ENCODE peak calls at places on chromosomes 16 and 17, in ten cellular contexts. One of them, this sample, is unnamed.

GRCh38 chr17:75856062-75856681 is 1.0 kb upstream of the WBP2 start:
- DNase-seq in LHCN-M2: no peak
- DNase-seq in uterus: no peak
- DNase-seq in NCI-H1436: no peak
- DNase-seq in AG08396: no peak
- DNase-seq in NCI-H526 treated with DMSO at 0.1 percent for 48 hours: no peak
- DNase-seq in astrocyte of the spinal cord: no peak
- DNase-seq in heart left ventricle: no peak
- DNase-seq in activated CD4-positive, alpha-beta memory T cell treated with anti-CD3 and anti-CD28 coated beads, Interleukin-2, amount 10 ng/mL, durations not matched to agents 7 days and 5 days: peak
- DNase-seq in lung microvascular endothelial cell: peak
- DNase-seq in this sample: no peak

GRCh38 chr16:66619534-66620418 is 15.3 kb downstream of the CMTM3 start:
- DNase-seq in activated CD4-positive, alpha-beta memory T cell treated with anti-CD3 and anti-CD28 coated beads, Interleukin-2, amount 10 ng/mL, durations not matched to agents 7 days and 5 days: no peak
- DNase-seq in heart left ventricle: no peak
- DNase-seq in LHCN-M2: peak
- DNase-seq in lung microvascular endothelial cell: no peak
- DNase-seq in NCI-H526 treated with DMSO at 0.1 percent for 48 hours: no peak
- DNase-seq in uterus: no peak
- DNase-seq in NCI-H1436: no peak
- DNase-seq in AG08396: no peak
- DNase-seq in astrocyte of the spinal cord: peak
- DNase-seq in this sample: no peak

GRCh38 chr17:37299257-37299985 is 76.4 kb upstream of the C17orf78 start:
- DNase-seq in astrocyte of the spinal cord: peak
- DNase-seq in LHCN-M2: no peak
- DNase-seq in lung microvascular endothelial cell: no peak
- DNase-seq in NCI-H526 treated with DMSO at 0.1 percent for 48 hours: no peak
- DNase-seq in heart left ventricle: no peak
- DNase-seq in uterus: no peak
- DNase-seq in activated CD4-positive, alpha-beta memory T cell treated with anti-CD3 and anti-CD28 coated beads, Interleukin-2, amount 10 ng/mL, durations not matched to agents 7 days and 5 days: no peak
- DNase-seq in NCI-H1436: peak
- DNase-seq in AG08396: no peak
- DNase-seq in this sample: peak

GRCh38 chr16:85649411-85649977 is 36.4 kb downstream of the GSE1 start:
- DNase-seq in astrocyte of the spinal cord: no peak
- DNase-seq in LHCN-M2: no peak
- DNase-seq in AG08396: no peak
- DNase-seq in NCI-H526 treated with DMSO at 0.1 percent for 48 hours: peak
- DNase-seq in heart left ventricle: no peak
- DNase-seq in activated CD4-positive, alpha-beta memory T cell treated with anti-CD3 and anti-CD28 coated beads, Interleukin-2, amount 10 ng/mL, durations not matched to agents 7 days and 5 days: no peak
- DNase-seq in NCI-H1436: peak
- DNase-seq in uterus: no peak
- DNase-seq in lung microvascular endothelial cell: no peak
- DNase-seq in this sample: peak

GRCh38 chr16:49621240-49622083 is 234.4 kb downstream of the ZNF423 start:
- DNase-seq in lung microvascular endothelial cell: no peak
- DNase-seq in LHCN-M2: no peak
- DNase-seq in activated CD4-positive, alpha-beta memory T cell treated with anti-CD3 and anti-CD28 coated beads, Interleukin-2, amount 10 ng/mL, durations not matched to agents 7 days and 5 days: no peak
- DNase-seq in uterus: peak
- DNase-seq in NCI-H1436: no peak
- DNase-seq in AG08396: no peak
- DNase-seq in heart left ventricle: no peak
- DNase-seq in astrocyte of the spinal cord: peak
- DNase-seq in NCI-H526 treated with DMSO at 0.1 percent for 48 hours: no peak
- DNase-seq in this sample: no peak

GRCh38 chr16:16938980-16939379 is 531.8 kb downstream of the XYLT1 start:
- DNase-seq in activated CD4-positive, alpha-beta memory T cell treated with anti-CD3 and anti-CD28 coated beads, Interleukin-2, amount 10 ng/mL, durations not matched to agents 7 days and 5 days: no peak
- DNase-seq in LHCN-M2: no peak
- DNase-seq in NCI-H1436: no peak
- DNase-seq in NCI-H526 treated with DMSO at 0.1 percent for 48 hours: no peak
- DNase-seq in lung microvascular endothelial cell: no peak
- DNase-seq in heart left ventricle: no peak
- DNase-seq in uterus: no peak
- DNase-seq in astrocyte of the spinal cord: no peak
- DNase-seq in AG08396: no peak
- DNase-seq in this sample: no peak

GRCh38 chr16:58494981-58495860 is 4.7 kb upstream of the NDRG4 start:
- DNase-seq in NCI-H1436: peak
- DNase-seq in uterus: peak
- DNase-seq in heart left ventricle: no peak
- DNase-seq in lung microvascular endothelial cell: peak
- DNase-seq in AG08396: peak
- DNase-seq in astrocyte of the spinal cord: peak
- DNase-seq in NCI-H526 treated with DMSO at 0.1 percent for 48 hours: peak
- DNase-seq in activated CD4-positive, alpha-beta memory T cell treated with anti-CD3 and anti-CD28 coated beads, Interleukin-2, amount 10 ng/mL, durations not matched to agents 7 days and 5 days: peak
- DNase-seq in LHCN-M2: peak
- DNase-seq in this sample: peak

GRCh38 chr17:40915199-40915661 is 22.2 kb downstream of the KRT23 start:
- DNase-seq in astrocyte of the spinal cord: peak
- DNase-seq in uterus: no peak
- DNase-seq in NCI-H1436: no peak
- DNase-seq in lung microvascular endothelial cell: no peak
- DNase-seq in activated CD4-positive, alpha-beta memory T cell treated with anti-CD3 and anti-CD28 coated beads, Interleukin-2, amount 10 ng/mL, durations not matched to agents 7 days and 5 days: no peak
- DNase-seq in NCI-H526 treated with DMSO at 0.1 percent for 48 hours: no peak
- DNase-seq in heart left ventricle: no peak
- DNase-seq in LHCN-M2: peak
- DNase-seq in AG08396: peak
- DNase-seq in this sample: no peak

GRCh38 chr17:44222112-44222869 is 2.8 kb upstream of the UBTF start:
- DNase-seq in AG08396: peak
- DNase-seq in activated CD4-positive, alpha-beta memory T cell treated with anti-CD3 and anti-CD28 coated beads, Interleukin-2, amount 10 ng/mL, durations not matched to agents 7 days and 5 days: peak
- DNase-seq in astrocyte of the spinal cord: peak
- DNase-seq in LHCN-M2: peak
- DNase-seq in uterus: peak
- DNase-seq in NCI-H1436: peak
- DNase-seq in heart left ventricle: peak
- DNase-seq in lung microvascular endothelial cell: peak
- DNase-seq in NCI-H526 treated with DMSO at 0.1 percent for 48 hours: peak
- DNase-seq in this sample: peak

GRCh38 chr17:2137342-2138098 is 82.6 kb downstream of the HIC1 start:
- DNase-seq in lung microvascular endothelial cell: no peak
- DNase-seq in astrocyte of the spinal cord: peak
- DNase-seq in AG08396: peak
- DNase-seq in heart left ventricle: no peak
- DNase-seq in NCI-H1436: no peak
- DNase-seq in activated CD4-positive, alpha-beta memory T cell treated with anti-CD3 and anti-CD28 coated beads, Interleukin-2, amount 10 ng/mL, durations not matched to agents 7 days and 5 days: no peak
- DNase-seq in LHCN-M2: peak
- DNase-seq in uterus: peak
- DNase-seq in NCI-H526 treated with DMSO at 0.1 percent for 48 hours: no peak
- DNase-seq in this sample: no peak

GRCh38 chr16:31467151-31467550 is 4.8 kb upstream of the TGFB1I1 start:
- DNase-seq in heart left ventricle: no peak
- DNase-seq in NCI-H1436: no peak
- DNase-seq in NCI-H526 treated with DMSO at 0.1 percent for 48 hours: no peak
- DNase-seq in activated CD4-positive, alpha-beta memory T cell treated with anti-CD3 and anti-CD28 coated beads, Interleukin-2, amount 10 ng/mL, durations not matched to agents 7 days and 5 days: no peak
- DNase-seq in lung microvascular endothelial cell: no peak
- DNase-seq in uterus: no peak
- DNase-seq in AG08396: no peak
- DNase-seq in LHCN-M2: peak
- DNase-seq in astrocyte of the spinal cord: no peak
- DNase-seq in this sample: no peak

GRCh38 chr16:71337631-71338030 is 20.9 kb upstream of the CALB2 start:
- DNase-seq in NCI-H1436: no peak
- DNase-seq in astrocyte of the spinal cord: no peak
- DNase-seq in activated CD4-positive, alpha-beta memory T cell treated with anti-CD3 and anti-CD28 coated beads, Interleukin-2, amount 10 ng/mL, durations not matched to agents 7 days and 5 days: no peak
- DNase-seq in heart left ventricle: no peak
- DNase-seq in lung microvascular endothelial cell: no peak
- DNase-seq in NCI-H526 treated with DMSO at 0.1 percent for 48 hours: no peak
- DNase-seq in LHCN-M2: no peak
- DNase-seq in AG08396: no peak
- DNase-seq in uterus: no peak
- DNase-seq in this sample: no peak

GRCh38 chr17:50919321-50920040 is 53.3 kb upstream of the TOB1 start:
- DNase-seq in lung microvascular endothelial cell: peak
- DNase-seq in heart left ventricle: peak
- DNase-seq in astrocyte of the spinal cord: peak
- DNase-seq in NCI-H1436: peak
- DNase-seq in activated CD4-positive, alpha-beta memory T cell treated with anti-CD3 and anti-CD28 coated beads, Interleukin-2, amount 10 ng/mL, durations not matched to agents 7 days and 5 days: peak
- DNase-seq in AG08396: peak
- DNase-seq in NCI-H526 treated with DMSO at 0.1 percent for 48 hours: peak
- DNase-seq in LHCN-M2: peak
- DNase-seq in uterus: peak
- DNase-seq in this sample: peak

GRCh38 chr17:8140058-8140412 is 12.2 kb downstream of the PER1 start:
- DNase-seq in uterus: peak
- DNase-seq in activated CD4-positive, alpha-beta memory T cell treated with anti-CD3 and anti-CD28 coated beads, Interleukin-2, amount 10 ng/mL, durations not matched to agents 7 days and 5 days: no peak
- DNase-seq in NCI-H1436: no peak
- DNase-seq in astrocyte of the spinal cord: no peak
- DNase-seq in heart left ventricle: no peak
- DNase-seq in LHCN-M2: no peak
- DNase-seq in NCI-H526 treated with DMSO at 0.1 percent for 48 hours: no peak
- DNase-seq in lung microvascular endothelial cell: no peak
- DNase-seq in AG08396: no peak
- DNase-seq in this sample: no peak

GRCh38 chr17:80981062-80981902 is 10.4 kb upstream of the CHMP6 start:
- DNase-seq in activated CD4-positive, alpha-beta memory T cell treated with anti-CD3 and anti-CD28 coated beads, Interleukin-2, amount 10 ng/mL, durations not matched to agents 7 days and 5 days: peak
- DNase-seq in lung microvascular endothelial cell: peak
- DNase-seq in uterus: no peak
- DNase-seq in astrocyte of the spinal cord: no peak
- DNase-seq in AG08396: peak
- DNase-seq in NCI-H1436: no peak
- DNase-seq in NCI-H526 treated with DMSO at 0.1 percent for 48 hours: no peak
- DNase-seq in LHCN-M2: no peak
- DNase-seq in heart left ventricle: peak
- DNase-seq in this sample: no peak

GRCh38 chr17:44798352-44798751 is 31.7 kb downstream of the GJC1 start:
- DNase-seq in AG08396: no peak
- DNase-seq in LHCN-M2: no peak
- DNase-seq in activated CD4-positive, alpha-beta memory T cell treated with anti-CD3 and anti-CD28 coated beads, Interleukin-2, amount 10 ng/mL, durations not matched to agents 7 days and 5 days: no peak
- DNase-seq in NCI-H1436: no peak
- DNase-seq in heart left ventricle: no peak
- DNase-seq in lung microvascular endothelial cell: no peak
- DNase-seq in uterus: no peak
- DNase-seq in NCI-H526 treated with DMSO at 0.1 percent for 48 hours: no peak
- DNase-seq in astrocyte of the spinal cord: no peak
- DNase-seq in this sample: no peak

GRCh38 chr17:66281671-66282369 is 20.6 kb upstream of the PRKCA start:
- DNase-seq in heart left ventricle: no peak
- DNase-seq in NCI-H526 treated with DMSO at 0.1 percent for 48 hours: no peak
- DNase-seq in AG08396: no peak
- DNase-seq in uterus: no peak
- DNase-seq in activated CD4-positive, alpha-beta memory T cell treated with anti-CD3 and anti-CD28 coated beads, Interleukin-2, amount 10 ng/mL, durations not matched to agents 7 days and 5 days: no peak
- DNase-seq in lung microvascular endothelial cell: no peak
- DNase-seq in LHCN-M2: no peak
- DNase-seq in NCI-H1436: no peak
- DNase-seq in astrocyte of the spinal cord: no peak
- DNase-seq in this sample: no peak

GRCh38 chr17:17628388-17629008 is 37.0 kb upstream of the PEMT start:
- DNase-seq in activated CD4-positive, alpha-beta memory T cell treated with anti-CD3 and anti-CD28 coated beads, Interleukin-2, amount 10 ng/mL, durations not matched to agents 7 days and 5 days: peak
- DNase-seq in AG08396: no peak
- DNase-seq in NCI-H1436: no peak
- DNase-seq in LHCN-M2: no peak
- DNase-seq in heart left ventricle: no peak
- DNase-seq in uterus: no peak
- DNase-seq in lung microvascular endothelial cell: peak
- DNase-seq in NCI-H526 treated with DMSO at 0.1 percent for 48 hours: no peak
- DNase-seq in astrocyte of the spinal cord: no peak
- DNase-seq in this sample: no peak

GRCh38 chr17:18321309-18321708 is 6.2 kb downstream of the SMCR8 start:
- DNase-seq in activated CD4-positive, alpha-beta memory T cell treated with anti-CD3 and anti-CD28 coated beads, Interleukin-2, amount 10 ng/mL, durations not matched to agents 7 days and 5 days: no peak
- DNase-seq in NCI-H526 treated with DMSO at 0.1 percent for 48 hours: no peak
- DNase-seq in lung microvascular endothelial cell: no peak
- DNase-seq in AG08396: no peak
- DNase-seq in LHCN-M2: peak
- DNase-seq in astrocyte of the spinal cord: no peak
- DNase-seq in heart left ventricle: no peak
- DNase-seq in uterus: no peak
- DNase-seq in NCI-H1436: no peak
- DNase-seq in this sample: no peak

GRCh38 chr17:80885922-80886582 is 105.6 kb upstream of the CHMP6 start:
- DNase-seq in NCI-H526 treated with DMSO at 0.1 percent for 48 hours: no peak
- DNase-seq in LHCN-M2: no peak
- DNase-seq in astrocyte of the spinal cord: no peak
- DNase-seq in NCI-H1436: no peak
- DNase-seq in lung microvascular endothelial cell: no peak
- DNase-seq in uterus: no peak
- DNase-seq in activated CD4-positive, alpha-beta memory T cell treated with anti-CD3 and anti-CD28 coated beads, Interleukin-2, amount 10 ng/mL, durations not matched to agents 7 days and 5 days: no peak
- DNase-seq in heart left ventricle: peak
- DNase-seq in AG08396: no peak
- DNase-seq in this sample: no peak

GRCh38 chr16:11135167-11135973 is 120.6 kb downstream of the SOCS1 start:
- DNase-seq in heart left ventricle: no peak
- DNase-seq in LHCN-M2: peak
- DNase-seq in NCI-H1436: no peak
- DNase-seq in NCI-H526 treated with DMSO at 0.1 percent for 48 hours: no peak
- DNase-seq in AG08396: peak
- DNase-seq in lung microvascular endothelial cell: no peak
- DNase-seq in astrocyte of the spinal cord: no peak
- DNase-seq in activated CD4-positive, alpha-beta memory T cell treated with anti-CD3 and anti-CD28 coated beads, Interleukin-2, amount 10 ng/mL, durations not matched to agents 7 days and 5 days: no peak
- DNase-seq in uterus: no peak
- DNase-seq in this sample: no peak

GRCh38 chr16:69443809-69444611 is 19.6 kb downstream of the CYB5B start:
- DNase-seq in LHCN-M2: peak
- DNase-seq in lung microvascular endothelial cell: peak
- DNase-seq in astrocyte of the spinal cord: peak
- DNase-seq in uterus: peak
- DNase-seq in heart left ventricle: no peak
- DNase-seq in activated CD4-positive, alpha-beta memory T cell treated with anti-CD3 and anti-CD28 coated beads, Interleukin-2, amount 10 ng/mL, durations not matched to agents 7 days and 5 days: peak
- DNase-seq in AG08396: peak
- DNase-seq in NCI-H526 treated with DMSO at 0.1 percent for 48 hours: no peak
- DNase-seq in NCI-H1436: no peak
- DNase-seq in this sample: no peak

GRCh38 chr16:58487566-58488351 is 12.2 kb upstream of the NDRG4 start:
- DNase-seq in NCI-H1436: peak
- DNase-seq in uterus: peak
- DNase-seq in LHCN-M2: peak
- DNase-seq in heart left ventricle: peak
- DNase-seq in NCI-H526 treated with DMSO at 0.1 percent for 48 hours: peak
- DNase-seq in AG08396: peak
- DNase-seq in activated CD4-positive, alpha-beta memory T cell treated with anti-CD3 and anti-CD28 coated beads, Interleukin-2, amount 10 ng/mL, durations not matched to agents 7 days and 5 days: peak
- DNase-seq in astrocyte of the spinal cord: peak
- DNase-seq in lung microvascular endothelial cell: peak
- DNase-seq in this sample: peak

GRCh38 chr17:77366206-77366557 is 225.4 kb downstream of the SEC14L1 start:
- DNase-seq in heart left ventricle: no peak
- DNase-seq in NCI-H526 treated with DMSO at 0.1 percent for 48 hours: no peak
- DNase-seq in LHCN-M2: no peak
- DNase-seq in lung microvascular endothelial cell: no peak
- DNase-seq in uterus: no peak
- DNase-seq in astrocyte of the spinal cord: no peak
- DNase-seq in activated CD4-positive, alpha-beta memory T cell treated with anti-CD3 and anti-CD28 coated beads, Interleukin-2, amount 10 ng/mL, durations not matched to agents 7 days and 5 days: no peak
- DNase-seq in AG08396: no peak
- DNase-seq in NCI-H1436: no peak
- DNase-seq in this sample: peak

GRCh38 chr17:19750835-19751234 is 2.7 kb upstream of the ALDH3A1 start:
- DNase-seq in LHCN-M2: peak
- DNase-seq in AG08396: no peak
- DNase-seq in uterus: no peak
- DNase-seq in lung microvascular endothelial cell: no peak
- DNase-seq in heart left ventricle: no peak
- DNase-seq in astrocyte of the spinal cord: no peak
- DNase-seq in activated CD4-positive, alpha-beta memory T cell treated with anti-CD3 and anti-CD28 coated beads, Interleukin-2, amount 10 ng/mL, durations not matched to agents 7 days and 5 days: no peak
- DNase-seq in NCI-H526 treated with DMSO at 0.1 percent for 48 hours: no peak
- DNase-seq in NCI-H1436: no peak
- DNase-seq in this sample: no peak

GRCh38 chr17:15883617-15884111 is 61.3 kb upstream of the ADORA2B start:
- DNase-seq in heart left ventricle: no peak
- DNase-seq in uterus: no peak
- DNase-seq in LHCN-M2: peak
- DNase-seq in AG08396: peak
- DNase-seq in activated CD4-positive, alpha-beta memory T cell treated with anti-CD3 and anti-CD28 coated beads, Interleukin-2, amount 10 ng/mL, durations not matched to agents 7 days and 5 days: no peak
- DNase-seq in astrocyte of the spinal cord: peak
- DNase-seq in NCI-H526 treated with DMSO at 0.1 percent for 48 hours: no peak
- DNase-seq in lung microvascular endothelial cell: no peak
- DNase-seq in NCI-H1436: no peak
- DNase-seq in this sample: no peak

GRCh38 chr17:17959520-17960361 is 12.5 kb downstream of the TOM1L2 start:
- DNase-seq in AG08396: peak
- DNase-seq in lung microvascular endothelial cell: no peak
- DNase-seq in LHCN-M2: peak
- DNase-seq in heart left ventricle: no peak
- DNase-seq in activated CD4-positive, alpha-beta memory T cell treated with anti-CD3 and anti-CD28 coated beads, Interleukin-2, amount 10 ng/mL, durations not matched to agents 7 days and 5 days: peak
- DNase-seq in uterus: no peak
- DNase-seq in NCI-H526 treated with DMSO at 0.1 percent for 48 hours: no peak
- DNase-seq in NCI-H1436: no peak
- DNase-seq in astrocyte of the spinal cord: peak
- DNase-seq in this sample: no peak

GRCh38 chr17:75515523-75516254 is at the start of gene CASKIN2:
- DNase-seq in lung microvascular endothelial cell: peak
- DNase-seq in NCI-H1436: peak
- DNase-seq in astrocyte of the spinal cord: peak
- DNase-seq in AG08396: peak
- DNase-seq in activated CD4-positive, alpha-beta memory T cell treated with anti-CD3 and anti-CD28 coated beads, Interleukin-2, amount 10 ng/mL, durations not matched to agents 7 days and 5 days: peak
- DNase-seq in uterus: peak
- DNase-seq in LHCN-M2: peak
- DNase-seq in NCI-H526 treated with DMSO at 0.1 percent for 48 hours: peak
- DNase-seq in heart left ventricle: peak
- DNase-seq in this sample: peak

This sample was measured in COR-L47.